ENCODE peak calls at places on chromosome 22, in four cellular contexts. One of them, this sample, is unnamed.

GRCh38 chr22:38823637-38824036 is 20.2 kb downstream of the NPTXR start:
- DNase-seq in HFFc6: no peak
- DNase-seq in osteocyte: no peak
- DNase-seq in astrocyte: no peak
- DNase-seq in this sample: no peak

GRCh38 chr22:39535302-39535805 is 2.8 kb upstream of the RPS19BP1 start:
- DNase-seq in HFFc6: no peak
- DNase-seq in osteocyte: no peak
- DNase-seq in astrocyte: no peak
- DNase-seq in this sample: no peak

GRCh38 chr22:46580940-46581579 is 39.1 kb upstream of the GRAMD4 start:
- DNase-seq in HFFc6: no peak
- DNase-seq in osteocyte: no peak
- DNase-seq in astrocyte: no peak
- DNase-seq in this sample: no peak

GRCh38 chr22:28841111-28841510 is 40.7 kb upstream of the XBP1 start:
- DNase-seq in HFFc6: no peak
- DNase-seq in osteocyte: no peak
- DNase-seq in astrocyte: no peak
- DNase-seq in this sample: no peak

GRCh38 chr22:38316340-38317236 is 645 bp downstream of the CSNK1E start:
- DNase-seq in HFFc6: peak; percentile 36
- DNase-seq in osteocyte: peak; percentile 88
- DNase-seq in astrocyte: peak; percentile 41
- DNase-seq in this sample: no peak

GRCh38 chr22:27594474-27595134 is 207.0 kb downstream of the MN1 start:
- DNase-seq in HFFc6: no peak
- DNase-seq in osteocyte: no peak
- DNase-seq in astrocyte: no peak
- DNase-seq in this sample: no peak

GRCh38 chr22:28023036-28023435 is 104.0 kb upstream of the PITPNB start:
- DNase-seq in HFFc6: no peak
- DNase-seq in osteocyte: peak; percentile 78
- DNase-seq in astrocyte: no peak
- DNase-seq in this sample: no peak

GRCh38 chr22:31585161-31585859 is 76.7 kb downstream of the PISD start:
- DNase-seq in HFFc6: peak; percentile 22
- DNase-seq in osteocyte: no peak
- DNase-seq in astrocyte: peak; percentile 29
- DNase-seq in this sample: peak; percentile 33

GRCh38 chr22:42808516-42808915 is 48.6 kb downstream of the ARFGAP3 start:
- DNase-seq in HFFc6: no peak
- DNase-seq in osteocyte: peak; percentile 17
- DNase-seq in astrocyte: no peak
- DNase-seq in this sample: no peak

GRCh38 chr22:33895444-33895843 is 24.8 kb downstream of the LARGE1 start:
- DNase-seq in HFFc6: no peak
- DNase-seq in osteocyte: no peak
- DNase-seq in astrocyte: no peak
- DNase-seq in this sample: no peak

GRCh38 chr22:49574205-49574604 is 253.5 kb downstream of the BRD1 start:
- DNase-seq in HFFc6: no peak
- DNase-seq in osteocyte: peak; percentile 76
- DNase-seq in astrocyte: no peak
- DNase-seq in this sample: no peak

GRCh38 chr22:39215430-39216142 is 29.2 kb downstream of the PDGFB start:
- DNase-seq in HFFc6: no peak
- DNase-seq in osteocyte: no peak
- DNase-seq in astrocyte: no peak
- DNase-seq in this sample: no peak

GRCh38 chr22:28314959-28315358 is 364.7 kb downstream of the TTC28 start:
- DNase-seq in HFFc6: no peak
- DNase-seq in osteocyte: no peak
- DNase-seq in astrocyte: no peak
- DNase-seq in this sample: no peak

GRCh38 chr22:33221566-33221965 is 163.4 kb upstream of the SYN3 start:
- DNase-seq in HFFc6: no peak
- DNase-seq in osteocyte: no peak
- DNase-seq in astrocyte: no peak
- DNase-seq in this sample: no peak

GRCh38 chr22:24429411-24430365 is 2.3 kb downstream of the ADORA2A start:
- DNase-seq in HFFc6: peak; percentile 30
- DNase-seq in osteocyte: no peak
- DNase-seq in astrocyte: peak; percentile 27
- DNase-seq in this sample: no peak

GRCh38 chr22:40238425-40239344 is 61.0 kb downstream of the TNRC6B start:
- DNase-seq in HFFc6: peak; percentile 71
- DNase-seq in osteocyte: no peak
- DNase-seq in astrocyte: peak; percentile 79
- DNase-seq in this sample: peak; percentile 59

GRCh38 chr22:50600967-50601668 is 525 bp downstream of the MAPK8IP2 start:
- DNase-seq in HFFc6: no peak
- DNase-seq in osteocyte: no peak
- DNase-seq in astrocyte: no peak
- DNase-seq in this sample: no peak

GRCh38 chr22:19036229-19036522 is 86.0 kb downstream of the DGCR2 start:
- DNase-seq in HFFc6: no peak
- DNase-seq in osteocyte: no peak
- DNase-seq in astrocyte: no peak
- DNase-seq in this sample: no peak
- TF ChIP-seq CTCF in HFFc6: no peak
- TF ChIP-seq CTCF in osteocyte: no peak
- TF ChIP-seq CTCF in astrocyte: no peak
- TF ChIP-seq CTCF in this sample: no peak

GRCh38 chr22:20589614-20590476 is 82.4 kb downstream of the MED15 start:
- DNase-seq in HFFc6: no peak
- DNase-seq in osteocyte: no peak
- DNase-seq in astrocyte: no peak
- DNase-seq in this sample: no peak

GRCh38 chr22:20590477-20591294 is 83.3 kb downstream of the MED15 start:
- DNase-seq in HFFc6: no peak
- DNase-seq in osteocyte: no peak
- DNase-seq in astrocyte: no peak
- DNase-seq in this sample: no peak

GRCh38 chr22:20588092-20588842 is 80.9 kb downstream of the MED15 start:
- DNase-seq in HFFc6: no peak
- DNase-seq in osteocyte: no peak
- DNase-seq in astrocyte: no peak
- DNase-seq in this sample: no peak

GRCh38 chr22:20587206-20587958 is 80.0 kb downstream of the MED15 start:
- DNase-seq in HFFc6: no peak
- DNase-seq in osteocyte: no peak
- DNase-seq in astrocyte: no peak
- DNase-seq in this sample: no peak

DNA sequence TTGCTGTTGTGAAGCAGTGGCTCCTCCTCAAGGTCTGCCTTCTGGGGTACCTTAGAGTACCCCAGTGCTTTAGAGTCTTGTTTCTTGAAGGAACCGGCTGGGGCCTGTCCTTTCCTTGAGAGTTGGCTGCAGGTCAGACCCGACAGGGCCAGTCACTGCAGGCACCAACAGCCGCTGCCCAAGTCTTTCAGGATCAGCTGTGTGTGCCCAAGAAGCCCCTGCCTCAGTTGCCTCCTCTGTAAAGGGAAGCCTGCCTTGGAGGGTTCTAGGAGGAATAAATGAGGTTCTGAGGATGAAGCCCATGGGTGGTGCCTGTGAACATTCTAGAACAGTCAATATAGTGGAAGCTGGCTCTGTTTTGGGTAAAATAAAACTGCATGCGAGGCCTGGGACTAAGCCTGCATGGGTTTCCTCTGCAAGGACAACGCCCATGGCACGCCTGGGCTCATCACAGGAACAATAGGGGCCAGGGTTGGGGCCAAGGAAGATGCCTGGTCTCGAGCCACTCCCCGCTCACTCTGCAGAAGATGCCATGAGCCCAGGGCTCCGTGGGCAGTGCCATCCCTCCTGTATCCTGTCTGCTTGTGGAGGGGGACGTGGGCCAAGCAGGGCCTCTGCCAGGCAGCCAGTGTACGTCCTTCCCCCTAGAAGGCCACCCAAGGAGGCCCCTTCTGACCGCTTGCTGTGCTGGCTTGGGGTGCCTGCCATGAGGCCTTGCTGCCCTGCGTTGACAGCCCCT is 81.6 kb downstream of the MED15 start:
- DNase-seq in HFFc6: no peak
- DNase-seq in osteocyte: no peak
- DNase-seq in astrocyte: no peak
- DNase-seq in this sample: no peak
- TF ChIP-seq CTCF in HFFc6: no peak
- TF ChIP-seq CTCF in osteocyte: no peak
- TF ChIP-seq CTCF in astrocyte: no peak
- TF ChIP-seq CTCF in this sample: no peak

GRCh38 chr22:44133901-44134511 is 46.7 kb upstream of the PARVG start:
- DNase-seq in HFFc6: no peak
- DNase-seq in osteocyte: no peak
- DNase-seq in astrocyte: peak; percentile 96
- DNase-seq in this sample: peak; percentile 44
- TF ChIP-seq CTCF in HFFc6: no peak
- TF ChIP-seq CTCF in osteocyte: no peak
- TF ChIP-seq CTCF in astrocyte: no peak
- TF ChIP-seq CTCF in this sample: no peak

GRCh38 chr22:44704159-44705021 is 2.4 kb downstream of the PRR5 start:
- DNase-seq in HFFc6: no peak
- DNase-seq in osteocyte: no peak
- DNase-seq in astrocyte: no peak
- DNase-seq in this sample: no peak

GRCh38 chr22:44701824-44702478 is at the start of gene PRR5:
- DNase-seq in HFFc6: peak; percentile 59
- DNase-seq in osteocyte: peak; percentile 90
- DNase-seq in astrocyte: peak; percentile 77
- DNase-seq in this sample: peak; percentile 57

GRCh38 chr22:44703269-44703870 is 1.4 kb downstream of the PRR5 start:
- DNase-seq in HFFc6: no peak
- DNase-seq in osteocyte: no peak
- DNase-seq in astrocyte: no peak
- DNase-seq in this sample: no peak

GRCh38 chr22:44701187-44701586 is 817 bp upstream of the PRR5 start:
- DNase-seq in HFFc6: no peak
- DNase-seq in osteocyte: no peak
- DNase-seq in astrocyte: no peak
- DNase-seq in this sample: no peak

DNA sequence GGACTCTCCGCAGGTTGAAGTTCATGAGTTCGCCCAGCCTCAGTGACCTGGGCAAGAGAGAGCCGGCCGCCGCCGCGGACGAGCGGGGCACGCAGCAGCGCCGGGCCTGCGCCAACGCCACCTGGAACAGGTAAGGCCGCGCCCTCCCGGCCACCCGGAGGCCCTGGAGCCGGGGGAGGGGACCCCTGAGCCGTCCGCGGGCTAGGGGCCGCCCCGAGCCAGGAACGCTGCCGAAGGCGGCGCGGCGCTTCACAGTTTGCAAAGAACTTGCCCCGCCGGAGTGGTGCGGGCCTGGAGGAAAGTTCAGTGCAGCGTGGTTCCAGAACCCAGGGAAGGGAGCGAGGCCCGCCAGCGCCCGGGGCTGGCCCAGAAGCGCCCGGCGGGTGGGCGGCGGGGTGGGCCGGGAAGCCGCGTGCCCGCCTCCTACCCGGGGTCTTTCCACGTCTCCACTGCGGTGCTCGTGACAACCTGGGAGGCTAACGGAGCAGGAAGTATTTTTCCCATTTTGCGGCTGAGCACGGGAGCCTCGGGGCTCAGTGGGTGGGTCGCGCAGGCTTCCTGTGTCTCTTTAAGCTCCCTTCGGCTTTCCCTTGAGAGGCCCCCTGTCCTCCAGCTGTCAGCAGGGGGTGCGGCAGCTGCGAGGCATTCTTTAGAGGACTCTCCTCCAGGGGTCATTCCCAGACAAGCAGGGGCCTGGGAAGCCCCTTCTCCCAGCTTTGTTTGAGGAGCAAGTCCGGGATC is 645 bp downstream of the PRR5 start:
- DNase-seq in HFFc6: no peak
- DNase-seq in osteocyte: no peak
- DNase-seq in astrocyte: peak; percentile 30
- DNase-seq in this sample: no peak
- TF ChIP-seq CTCF in HFFc6: peak; percentile 39
- TF ChIP-seq CTCF in osteocyte: no peak
- TF ChIP-seq CTCF in astrocyte: no peak
- TF ChIP-seq CTCF in this sample: peak; percentile 8

GRCh38 chr22:36377022-36377631 is 10.6 kb downstream of the MYH9 start:
- DNase-seq in HFFc6: no peak
- DNase-seq in osteocyte: no peak
- DNase-seq in astrocyte: no peak
- DNase-seq in this sample: no peak
- TF ChIP-seq CTCF in HFFc6: no peak
- TF ChIP-seq CTCF in osteocyte: no peak
- TF ChIP-seq CTCF in astrocyte: no peak
- TF ChIP-seq CTCF in this sample: no peak

GRCh38 chr22:17106785-17107546 is 14.2 kb downstream of the TMEM121B start:
- DNase-seq in HFFc6: no peak
- DNase-seq in osteocyte: no peak
- DNase-seq in astrocyte: no peak
- DNase-seq in this sample: no peak

GRCh38 chr22:17105143-17106129 is 15.7 kb downstream of the TMEM121B start:
- DNase-seq in HFFc6: no peak
- DNase-seq in osteocyte: no peak
- DNase-seq in astrocyte: no peak
- DNase-seq in this sample: no peak

GRCh38 chr22:17107547-17107810 is 13.7 kb downstream of the TMEM121B start:
- DNase-seq in HFFc6: no peak
- DNase-seq in osteocyte: no peak
- DNase-seq in astrocyte: no peak
- DNase-seq in this sample: no peak

GRCh38 chr22:17104336-17104935 is 16.7 kb downstream of the TMEM121B start:
- DNase-seq in HFFc6: no peak
- DNase-seq in osteocyte: no peak
- DNase-seq in astrocyte: no peak
- DNase-seq in this sample: no peak

GRCh38 chr22:17106161-17106784 is 14.9 kb downstream of the TMEM121B start:
- DNase-seq in HFFc6: no peak
- DNase-seq in osteocyte: no peak
- DNase-seq in astrocyte: no peak
- DNase-seq in this sample: no peak
- TF ChIP-seq CTCF in HFFc6: peak; percentile 22
- TF ChIP-seq CTCF in osteocyte: no peak
- TF ChIP-seq CTCF in astrocyte: no peak
- TF ChIP-seq CTCF in this sample: no peak